ENCODE peak calls at places on chromosomes 16 and 17, in ten cellular contexts. W, B, H, Y, V, P, U, O, J and G are unnamed samples.

GRCh38 chr17:1012823-1013728 is 16.1 kb downstream of the TIMM22 start:
- DNase-seq in W (no peak), B (no peak), H (no peak), Y (no peak), V (no peak), P (no peak), U (no peak), O (no peak), J (no peak), G (no peak)

GRCh38 chr17:28404812-28405570 is 1.0 kb downstream of the SLC46A1 start:
- DNase-seq in W (no peak), B (no peak), H (peak; percentile 43), Y (peak; percentile 28), V (no peak), P (no peak), U (no peak), O (no peak), J (no peak), G (no peak)

GRCh38 chr17:65442250-65442649 is 119.2 kb downstream of the AXIN2 start:
- DNase-seq in W (no peak), B (no peak), H (no peak), Y (no peak), V (no peak), P (no peak), U (no peak), O (no peak), J (no peak), G (no peak)

GRCh38 chr16:85969159-85969558 is 70.2 kb downstream of the IRF8 start:
- DNase-seq in W (no peak), B (no peak), H (no peak), Y (no peak), V (no peak), P (no peak), U (no peak), O (no peak), J (no peak), G (no peak)

GRCh38 chr16:14304891-14305459 is 233.9 kb downstream of the MRTFB start:
- DNase-seq in W (no peak), B (no peak), H (no peak), Y (no peak), V (no peak), P (no peak), U (no peak), O (no peak), J (no peak), G (no peak)

GRCh38 chr17:82064433-82065192 is 991 bp downstream of the DUS1L start:
- DNase-seq in W (no peak), B (peak; percentile 13), H (no peak), Y (peak; percentile 68), V (no peak), P (peak; percentile 29), U (peak; percentile 65), O (no peak), J (no peak), G (no peak)

GRCh38 chr16:10828851-10829331 is 10.3 kb upstream of the TVP23A start:
- DNase-seq in W (no peak), B (no peak), H (no peak), Y (peak; percentile 78), V (peak; percentile 97), P (peak; percentile 99), U (no peak), O (no peak), J (no peak), G (no peak)

GRCh38 chr16:12271006-12271405 is 294.5 kb downstream of the SNX29 start:
- DNase-seq in W (no peak), B (no peak), H (peak; percentile 28), Y (no peak), V (no peak), P (peak; percentile 33), U (peak; percentile 66), O (no peak), J (peak; percentile 19), G (no peak)

GRCh38 chr17:8949061-8949622 is 16.4 kb downstream of the PIK3R5 start:
- DNase-seq in W (no peak), B (peak; percentile 56), H (no peak), Y (no peak), V (no peak), P (no peak), U (no peak), O (no peak), J (no peak), G (no peak)

GRCh38 chr16:11232852-11233726 is 22.9 kb downstream of the SOCS1 start:
- DNase-seq in W (peak; percentile 66), B (peak; percentile 85), H (no peak), Y (peak; percentile 55), V (peak; percentile 61), P (no peak), U (peak; percentile 51), O (peak; percentile 69), J (no peak), G (no peak)

GRCh38 chr17:62676231-62676943 is 48.9 kb downstream of the MRC2 start:
- DNase-seq in W (no peak), B (no peak), H (no peak), Y (no peak), V (no peak), P (no peak), U (no peak), O (no peak), J (no peak), G (no peak)

GRCh38 chr16:89324056-89325010 is 106.8 kb downstream of the ZNF778 start:
- DNase-seq in W (no peak), B (peak; percentile 79), H (no peak), Y (no peak), V (peak; percentile 16), P (no peak), U (no peak), O (no peak), J (no peak), G (peak; percentile 90)

GRCh38 chr17:45135978-45136791 is 698 bp downstream of the ACBD4 start:
- DNase-seq in W (no peak), B (no peak), H (no peak), Y (no peak), V (peak; percentile 23), P (no peak), U (no peak), O (no peak), J (peak; percentile 82), G (no peak)

GRCh38 chr17:50055055-50055425 is 870 bp upstream of the ITGA3 start:
- DNase-seq in W (peak; percentile 12), B (peak; percentile 24), H (no peak), Y (peak; percentile 77), V (no peak), P (peak; percentile 92), U (no peak), O (no peak), J (peak; percentile 81), G (no peak)

GRCh38 chr17:50331085-50331791 is 14.7 kb upstream of the XYLT2 start:
- DNase-seq in W (no peak), B (no peak), H (no peak), Y (no peak), V (no peak), P (peak; percentile 89), U (no peak), O (no peak), J (no peak), G (no peak)

GRCh38 chr17:76199466-76199865 is 40.8 kb downstream of the RNF157 start:
- DNase-seq in W (no peak), B (no peak), H (no peak), Y (no peak), V (no peak), P (no peak), U (no peak), O (peak; percentile 54), J (peak; percentile 33), G (no peak)

GRCh38 chr17:75666959-75667790 is at the start of the genes RECQL5 and SAP30BP:
- DNase-seq in W (peak; percentile 93), B (peak; percentile 95), H (peak; percentile 83), Y (peak; percentile 99), V (peak; percentile 99), P (peak; percentile 99), U (peak; percentile 100), O (peak; percentile 97), J (peak; percentile 96), G (peak; percentile 90)

GRCh38 chr17:9004132-9004960 is 17.0 kb upstream of the NTN1 start:
- DNase-seq in W (no peak), B (no peak), H (no peak), Y (no peak), V (peak; percentile 25), P (no peak), U (no peak), O (no peak), J (no peak), G (no peak)

GRCh38 chr17:69300222-69300621 is 26.7 kb downstream of the ABCA5 start:
- DNase-seq in W (no peak), B (no peak), H (no peak), Y (no peak), V (no peak), P (peak; percentile 48), U (no peak), O (no peak), J (no peak), G (no peak)

GRCh38 chr16:62240722-62241121 is 204.5 kb upstream of the CDH8 start:
- DNase-seq in W (no peak), B (no peak), H (no peak), Y (no peak), V (no peak), P (no peak), U (no peak), O (no peak), J (no peak), G (no peak)

GRCh38 chr17:42670199-42670924 is 6.4 kb downstream of the PLEKHH3 start:
- DNase-seq in W (peak; percentile 67), B (peak; percentile 66), H (no peak), Y (no peak), V (no peak), P (no peak), U (no peak), O (no peak), J (no peak), G (no peak)

GRCh38 chr16:88591577-88592021 is 21.4 kb downstream of the ZC3H18 start:
- DNase-seq in W (no peak), B (peak; percentile 28), H (no peak), Y (no peak), V (peak; percentile 41), P (no peak), U (no peak), O (no peak), J (no peak), G (peak; percentile 90)

GRCh38 chr16:68517606-68518161 is 21.4 kb upstream of the ZFP90 start:
- DNase-seq in W (no peak), B (no peak), H (no peak), Y (no peak), V (no peak), P (no peak), U (no peak), O (no peak), J (no peak), G (no peak)

GRCh38 chr16:4330277-4330882 is 14.5 kb downstream of the GLIS2 start:
- DNase-seq in W (peak; percentile 66), B (peak; percentile 65), H (peak; percentile 95), Y (peak; percentile 87), V (peak; percentile 85), P (peak; percentile 76), U (peak; percentile 71), O (peak; percentile 57), J (peak; percentile 10), G (no peak)

GRCh38 chr17:41812176-41813038 is at the start of gene FKBP10:
- DNase-seq in W (peak; percentile 21), B (no peak), H (peak; percentile 81), Y (peak; percentile 63), V (peak; percentile 83), P (peak; percentile 84), U (peak; percentile 45), O (peak; percentile 15), J (peak; percentile 55), G (no peak)

GRCh38 chr16:77531741-77532140 is 96.9 kb upstream of the ADAMTS18 start:
- DNase-seq in W (no peak), B (no peak), H (no peak), Y (no peak), V (no peak), P (peak; percentile 62), U (no peak), O (no peak), J (no peak), G (no peak)

GRCh38 chr17:76027159-76027839 is at the start of gene EVPL:
- DNase-seq in W (no peak), B (no peak), H (no peak), Y (peak; percentile 89), V (no peak), P (peak; percentile 91), U (no peak), O (no peak), J (no peak), G (no peak)